ENCODE peak calls at places on chromosomes 4 and X, in eight cellular contexts. One of them, this sample, is unnamed.

GRCh38 chrX:118520206-118520857 is 24.7 kb downstream of the DOCK11 start:
- DNase-seq in AG04450: peak
- DNase-seq in NCI-H748 treated with DMSO at 0.1 percent for 48 hours: no peak
- DNase-seq in lower leg skin: peak
- DNase-seq in NCI-H82: no peak
- DNase-seq in CD4-positive, CD25-positive, alpha-beta regulatory T cell: no peak
- DNase-seq in left colon: no peak
- DNase-seq in amniotic epithelial cell: peak
- DNase-seq in this sample: no peak

GRCh38 chr4:81523672-81524436 is 52.1 kb upstream of the RASGEF1B start:
- DNase-seq in AG04450: no peak
- DNase-seq in NCI-H748 treated with DMSO at 0.1 percent for 48 hours: no peak
- DNase-seq in lower leg skin: no peak
- DNase-seq in NCI-H82: peak
- DNase-seq in CD4-positive, CD25-positive, alpha-beta regulatory T cell: no peak
- DNase-seq in left colon: no peak
- DNase-seq in amniotic epithelial cell: no peak
- DNase-seq in this sample: no peak

GRCh38 chr4:183638436-183638835 is 20.5 kb downstream of the RWDD4 start:
- DNase-seq in AG04450: no peak
- DNase-seq in NCI-H748 treated with DMSO at 0.1 percent for 48 hours: no peak
- DNase-seq in lower leg skin: no peak
- DNase-seq in NCI-H82: no peak
- DNase-seq in CD4-positive, CD25-positive, alpha-beta regulatory T cell: no peak
- DNase-seq in left colon: no peak
- DNase-seq in amniotic epithelial cell: no peak
- DNase-seq in this sample: no peak

GRCh38 chrX:1582686-1583437 is 8.5 kb upstream of the AKAP17A start:
- DNase-seq in AG04450: no peak
- DNase-seq in NCI-H748 treated with DMSO at 0.1 percent for 48 hours: peak
- DNase-seq in lower leg skin: no peak
- DNase-seq in NCI-H82: no peak
- DNase-seq in CD4-positive, CD25-positive, alpha-beta regulatory T cell: peak
- DNase-seq in left colon: no peak
- DNase-seq in amniotic epithelial cell: peak
- DNase-seq in this sample: no peak

GRCh38 chr4:150722908-150723362 is 141.0 kb downstream of the MAB21L2 start:
- DNase-seq in AG04450: no peak
- DNase-seq in NCI-H748 treated with DMSO at 0.1 percent for 48 hours: no peak
- DNase-seq in lower leg skin: peak
- DNase-seq in NCI-H82: peak
- DNase-seq in CD4-positive, CD25-positive, alpha-beta regulatory T cell: no peak
- DNase-seq in left colon: peak
- DNase-seq in amniotic epithelial cell: peak
- DNase-seq in this sample: peak

GRCh38 chr4:2858451-2859217 is 15.0 kb downstream of the ADD1 start:
- DNase-seq in AG04450: no peak
- DNase-seq in NCI-H748 treated with DMSO at 0.1 percent for 48 hours: no peak
- DNase-seq in lower leg skin: no peak
- DNase-seq in NCI-H82: no peak
- DNase-seq in CD4-positive, CD25-positive, alpha-beta regulatory T cell: no peak
- DNase-seq in left colon: no peak
- DNase-seq in amniotic epithelial cell: peak
- DNase-seq in this sample: no peak

GRCh38 chr4:183249854-183250253 is 70.2 kb downstream of the CLDN22 start:
- DNase-seq in AG04450: no peak
- DNase-seq in NCI-H748 treated with DMSO at 0.1 percent for 48 hours: peak
- DNase-seq in lower leg skin: no peak
- DNase-seq in NCI-H82: peak
- DNase-seq in CD4-positive, CD25-positive, alpha-beta regulatory T cell: no peak
- DNase-seq in left colon: no peak
- DNase-seq in amniotic epithelial cell: peak
- DNase-seq in this sample: no peak

GRCh38 chr4:25970241-25970675 is 56.2 kb downstream of the SMIM20 start:
- DNase-seq in AG04450: no peak
- DNase-seq in NCI-H748 treated with DMSO at 0.1 percent for 48 hours: no peak
- DNase-seq in lower leg skin: no peak
- DNase-seq in NCI-H82: peak
- DNase-seq in CD4-positive, CD25-positive, alpha-beta regulatory T cell: no peak
- DNase-seq in left colon: peak
- DNase-seq in amniotic epithelial cell: peak
- DNase-seq in this sample: peak

GRCh38 chr4:150570123-150570522 is 11.8 kb upstream of the MAB21L2 start:
- DNase-seq in AG04450: no peak
- DNase-seq in NCI-H748 treated with DMSO at 0.1 percent for 48 hours: no peak
- DNase-seq in lower leg skin: no peak
- DNase-seq in NCI-H82: no peak
- DNase-seq in CD4-positive, CD25-positive, alpha-beta regulatory T cell: no peak
- DNase-seq in left colon: no peak
- DNase-seq in amniotic epithelial cell: no peak
- DNase-seq in this sample: no peak

GRCh38 chr4:134958862-134959261 is 757.3 kb upstream of the PABPC4L start:
- DNase-seq in AG04450: no peak
- DNase-seq in NCI-H748 treated with DMSO at 0.1 percent for 48 hours: no peak
- DNase-seq in lower leg skin: no peak
- DNase-seq in NCI-H82: no peak
- DNase-seq in CD4-positive, CD25-positive, alpha-beta regulatory T cell: no peak
- DNase-seq in left colon: no peak
- DNase-seq in amniotic epithelial cell: no peak
- DNase-seq in this sample: no peak

GRCh38 chr4:111943796-111944203 is 201.5 kb upstream of the FAM241A start:
- DNase-seq in AG04450: no peak
- DNase-seq in NCI-H748 treated with DMSO at 0.1 percent for 48 hours: peak
- DNase-seq in lower leg skin: peak
- DNase-seq in NCI-H82: peak
- DNase-seq in CD4-positive, CD25-positive, alpha-beta regulatory T cell: peak
- DNase-seq in left colon: peak
- DNase-seq in amniotic epithelial cell: peak
- DNase-seq in this sample: peak

GRCh38 chr4:64781737-64782326 is 372.6 kb upstream of the TECRL start:
- DNase-seq in AG04450: no peak
- DNase-seq in NCI-H748 treated with DMSO at 0.1 percent for 48 hours: no peak
- DNase-seq in lower leg skin: no peak
- DNase-seq in NCI-H82: peak
- DNase-seq in CD4-positive, CD25-positive, alpha-beta regulatory T cell: peak
- DNase-seq in left colon: no peak
- DNase-seq in amniotic epithelial cell: peak
- DNase-seq in this sample: no peak

GRCh38 chr4:173448557-173448918 is 49.6 kb upstream of the SCRG1 start:
- DNase-seq in AG04450: no peak
- DNase-seq in NCI-H748 treated with DMSO at 0.1 percent for 48 hours: no peak
- DNase-seq in lower leg skin: no peak
- DNase-seq in NCI-H82: peak
- DNase-seq in CD4-positive, CD25-positive, alpha-beta regulatory T cell: no peak
- DNase-seq in left colon: no peak
- DNase-seq in amniotic epithelial cell: peak
- DNase-seq in this sample: no peak

GRCh38 chrX:54248309-54248708 is 65.3 kb upstream of the FAM120C start:
- DNase-seq in AG04450: peak
- DNase-seq in NCI-H748 treated with DMSO at 0.1 percent for 48 hours: peak
- DNase-seq in lower leg skin: no peak
- DNase-seq in NCI-H82: peak
- DNase-seq in CD4-positive, CD25-positive, alpha-beta regulatory T cell: peak
- DNase-seq in left colon: no peak
- DNase-seq in amniotic epithelial cell: peak
- DNase-seq in this sample: no peak

GRCh38 chrX:93422693-93423092 is 250.7 kb downstream of the NAP1L3 start:
- DNase-seq in AG04450: no peak
- DNase-seq in NCI-H748 treated with DMSO at 0.1 percent for 48 hours: no peak
- DNase-seq in lower leg skin: no peak
- DNase-seq in NCI-H82: peak
- DNase-seq in CD4-positive, CD25-positive, alpha-beta regulatory T cell: peak
- DNase-seq in left colon: no peak
- DNase-seq in amniotic epithelial cell: no peak
- DNase-seq in this sample: no peak

GRCh38 chr4:169121920-169122319 is 111.9 kb upstream of the CBR4 start:
- DNase-seq in AG04450: no peak
- DNase-seq in NCI-H748 treated with DMSO at 0.1 percent for 48 hours: no peak
- DNase-seq in lower leg skin: no peak
- DNase-seq in NCI-H82: no peak
- DNase-seq in CD4-positive, CD25-positive, alpha-beta regulatory T cell: no peak
- DNase-seq in left colon: no peak
- DNase-seq in amniotic epithelial cell: no peak
- DNase-seq in this sample: no peak

GRCh38 chr4:55865228-55865806 is 11.9 kb downstream of the EXOC1 start:
- DNase-seq in AG04450: no peak
- DNase-seq in NCI-H748 treated with DMSO at 0.1 percent for 48 hours: no peak
- DNase-seq in lower leg skin: no peak
- DNase-seq in NCI-H82: no peak
- DNase-seq in CD4-positive, CD25-positive, alpha-beta regulatory T cell: no peak
- DNase-seq in left colon: no peak
- DNase-seq in amniotic epithelial cell: peak
- DNase-seq in this sample: no peak

GRCh38 chrX:41412261-41413167 is 34.6 kb upstream of the NYX start:
- DNase-seq in AG04450: no peak
- DNase-seq in NCI-H748 treated with DMSO at 0.1 percent for 48 hours: no peak
- DNase-seq in lower leg skin: no peak
- DNase-seq in NCI-H82: no peak
- DNase-seq in CD4-positive, CD25-positive, alpha-beta regulatory T cell: peak
- DNase-seq in left colon: peak
- DNase-seq in amniotic epithelial cell: no peak
- DNase-seq in this sample: peak

This sample was measured in mucosa of gallbladder.